ENCODE peak calls at places on chromosomes 1 and 21, in five cellular contexts. Q, S, J, T and V are unnamed samples.

GRCh38 chr1:31215083-31215570 is 24.6 kb downstream of the NKAIN1 start:
- DNase-seq in J (no peak), Q (peak), T (no peak), S (no peak), V (no peak)

GRCh38 chr1:198118136-198118535 is 38.7 kb upstream of the NEK7 start:
- DNase-seq in Q (no peak), T (no peak), S (peak), J (no peak), V (no peak)

GRCh38 chr21:41973427-41973831 is 19.6 kb upstream of the C2CD2 start:
- DNase-seq in T (no peak), J (no peak), S (no peak), Q (no peak), V (no peak)

GRCh38 chr1:67803380-67804279 is 29.6 kb downstream of the GNG12 start:
- DNase-seq in S (peak), Q (no peak), J (no peak), T (no peak), V (no peak)

GRCh38 chr1:172894345-172895049 is 156.2 kb downstream of the TNFSF18 start:
- DNase-seq in Q (no peak), S (no peak), J (peak), T (no peak), V (no peak)

GRCh38 chr1:153617677-153618076 is 1.6 kb upstream of the S100A14 start:
- DNase-seq in Q (peak), J (peak), S (peak), T (peak), V (peak)

GRCh38 chr1:36557041-36558000 is 74.6 kb upstream of the CSF3R start:
- DNase-seq in T (no peak), J (no peak), Q (peak), S (no peak), V (no peak)

GRCh38 chr21:44552136-44552535 is 831 bp upstream of the KRTAP10-2 start:
- DNase-seq in J (no peak), Q (no peak), T (no peak), S (no peak), V (no peak)

GRCh38 chr1:91791103-91791502 is 94.8 kb downstream of the TGFBR3 start:
- DNase-seq in Q (no peak), S (no peak), J (peak), T (no peak), V (no peak)

GRCh38 chr1:236151739-236152424 is 9.5 kb downstream of the GPR137B start:
- DNase-seq in T (no peak), S (no peak), J (no peak), Q (no peak), V (no peak)

GRCh38 chr1:64608015-64608650 is 136.7 kb upstream of the RAVER2 start:
- DNase-seq in T (no peak), J (no peak), S (no peak), Q (no peak), V (no peak)

GRCh38 chr1:223700388-223700918 is 11.9 kb upstream of the CAPN2 start:
- DNase-seq in T (no peak), Q (no peak), S (no peak), J (no peak), V (no peak)

GRCh38 chr1:33763406-33763805 is 100.5 kb upstream of the HMGB4 start:
- DNase-seq in T (no peak), S (no peak), Q (no peak), J (no peak), V (no peak)

GRCh38 chr1:68293609-68294353 is 61.5 kb upstream of the WLS start:
- DNase-seq in J (no peak), T (peak), Q (peak), S (no peak), V (no peak)

GRCh38 chr1:234730542-234731370 is 120.8 kb upstream of the IRF2BP2 start:
- DNase-seq in Q (no peak), S (no peak), J (peak), T (no peak), V (peak)

GRCh38 chr1:45410850-45411509 is 70.7 kb upstream of the MUTYH start:
- DNase-seq in T (no peak), J (peak), Q (no peak), S (no peak), V (no peak)

GRCh38 chr21:38951095-38951745 is 145.5 kb downstream of the ETS2 start:
- DNase-seq in T (no peak), S (no peak), J (no peak), Q (no peak), V (no peak)

GRCh38 chr1:150576794-150577556 is 2.4 kb downstream of the MCL1 start:
- DNase-seq in T (no peak), Q (no peak), J (no peak), S (no peak), V (no peak)

GRCh38 chr1:52127181-52128175 is 14.4 kb upstream of the ZFYVE9 start:
- DNase-seq in S (peak), Q (peak), J (peak), T (no peak), V (peak)

GRCh38 chr1:166895766-166896165 is 19.7 kb upstream of the TADA1 start:
- DNase-seq in J (peak), Q (no peak), T (no peak), S (no peak), V (no peak)

GRCh38 chr1:218330043-218330623 is 15.0 kb upstream of the TGFB2 start:
- DNase-seq in S (no peak), Q (no peak), J (peak), T (no peak), V (peak)

GRCh38 chr1:215992620-215993019 is 425.5 kb downstream of the KCTD3 start:
- DNase-seq in T (no peak), Q (no peak), J (peak), S (no peak), V (peak)

GRCh38 chr1:218646288-218646687 is 301.2 kb downstream of the TGFB2 start:
- DNase-seq in J (no peak), S (no peak), T (no peak), Q (no peak), V (no peak)

GRCh38 chr1:42189931-42190853 is 25.6 kb upstream of the GUCA2A start:
- DNase-seq in J (no peak), T (no peak), Q (no peak), S (no peak), V (no peak)

GRCh38 chr21:23014021-23014420 is 2015.8 kb downstream of the NCAM2 start:
- DNase-seq in J (no peak), Q (no peak), S (no peak), T (no peak), V (no peak)

GRCh38 chr21:45380566-45380965 is 24.4 kb upstream of the COL18A1 start:
- DNase-seq in J (no peak), T (peak), S (no peak), Q (no peak), V (no peak)

GRCh38 chr1:193919827-193920226 is 733.4 kb upstream of the B3GALT2 start:
- DNase-seq in J (no peak), Q (no peak), T (no peak), S (no peak), V (no peak)

GRCh38 chr1:234093107-234093506 is 188.6 kb downstream of the SLC35F3 start:
- DNase-seq in Q (no peak), T (no peak), S (no peak), J (no peak), V (no peak)